ENCODE peak calls at places on chromosomes 13 and 19, in nine cellular contexts. S, U, P, G, Z, X, C, H and R are unnamed samples.

GRCh38 chr19:55303477-55303876 is 19.7 kb downstream of the BRSK1 start:
- DNase-seq in S (no peak), U (no peak), P (no peak), G (no peak), Z (no peak), X (no peak), C (no peak), H (no peak), R (no peak)

GRCh38 chr19:55406869-55407624 is 541 bp downstream of the UBE2S start:
- DNase-seq in S (peak; percentile 38), U (no peak), P (peak; percentile 29), G (peak; percentile 41), Z (peak; percentile 77), X (peak; percentile 66), C (peak; percentile 53), H (peak; percentile 32), R (no peak)

GRCh38 chr19:35216833-35217707 is 11.5 kb downstream of the FAM187B start:
- DNase-seq in S (no peak), U (no peak), P (peak; percentile 53), G (no peak), Z (no peak), X (peak; percentile 31), C (peak; percentile 67), H (peak; percentile 66), R (no peak)

GRCh38 chr19:35757231-35757748 is 461 bp upstream of the HSPB6 start:
- DNase-seq in S (peak; percentile 97), U (peak; percentile 75), P (no peak), G (peak; percentile 95), Z (peak; percentile 90), X (no peak), C (no peak), H (peak; percentile 43), R (no peak)

GRCh38 chr19:13579388-13580060 is 73.2 kb upstream of the CACNA1A start:
- DNase-seq in S (no peak), U (no peak), P (no peak), G (no peak), Z (no peak), X (no peak), C (no peak), H (no peak), R (no peak)

GRCh38 chr13:22915442-22916082 is 265.2 kb upstream of the SGCG start:
- DNase-seq in S (no peak), U (peak; percentile 76), P (no peak), G (peak; percentile 45), Z (no peak), X (peak; percentile 52), C (peak; percentile 29), H (peak; percentile 13), R (peak; percentile 77)

GRCh38 chr19:54137913-54138776 is 583 bp downstream of the CNOT3 start:
- DNase-seq in S (peak; percentile 73), U (no peak), P (peak; percentile 47), G (no peak), Z (no peak), X (no peak), C (peak; percentile 55), H (peak; percentile 46), R (peak; percentile 30)

GRCh38 chr13:85529216-85529590 is 270.0 kb downstream of the SLITRK6 start:
- DNase-seq in S (no peak), U (no peak), P (no peak), G (no peak), Z (no peak), X (no peak), C (no peak), H (no peak), R (no peak)

GRCh38 chr19:7506385-7507328 is 9.2 kb upstream of the ZNF358 start:
- DNase-seq in S (peak; percentile 89), U (no peak), P (no peak), G (peak; percentile 89), Z (no peak), X (peak; percentile 71), C (peak; percentile 68), H (peak; percentile 69), R (no peak)

GRCh38 chr13:79392882-79393563 is 13.0 kb downstream of the RBM26 start:
- DNase-seq in S (no peak), U (no peak), P (peak; percentile 12), G (no peak), Z (no peak), X (no peak), C (peak; percentile 66), H (no peak), R (no peak)

GRCh38 chr19:763869-764268 is 13.0 kb downstream of the MISP start:
- DNase-seq in S (no peak), U (no peak), P (no peak), G (no peak), Z (no peak), X (no peak), C (no peak), H (no peak), R (no peak)

GRCh38 chr13:101875717-101876393 is 423.4 kb downstream of the ITGBL1 start:
- DNase-seq in S (no peak), U (no peak), P (no peak), G (peak; percentile 13), Z (no peak), X (no peak), C (no peak), H (peak; percentile 53), R (no peak)

GRCh38 chr13:76630629-76631028 is 255.6 kb downstream of the KCTD12 start:
- DNase-seq in S (no peak), U (no peak), P (no peak), G (no peak), Z (no peak), X (no peak), C (no peak), H (no peak), R (no peak)

GRCh38 chr13:98843482-98843877 is 91.0 kb upstream of the SLC15A1 start:
- DNase-seq in S (no peak), U (no peak), P (no peak), G (no peak), Z (no peak), X (no peak), C (no peak), H (no peak), R (no peak)

GRCh38 chr19:2782357-2782935 is 627 bp downstream of the SGTA start:
- DNase-seq in S (no peak), U (no peak), P (no peak), G (no peak), Z (no peak), X (no peak), C (no peak), H (no peak), R (no peak)

GRCh38 chr19:16402076-16402475 is 69.7 kb downstream of the EPS15L1 start:
- DNase-seq in S (peak; percentile 44), U (no peak), P (no peak), G (no peak), Z (no peak), X (no peak), C (no peak), H (no peak), R (no peak)

GRCh38 chr13:28501547-28501946 is 6.6 kb upstream of the FLT1 start:
- DNase-seq in S (no peak), U (no peak), P (no peak), G (no peak), Z (no peak), X (no peak), C (no peak), H (no peak), R (no peak)

GRCh38 chr13:19157461-19157860 is 24.2 kb downstream of the TUBA3C start:
- DNase-seq in S (no peak), U (no peak), P (no peak), G (no peak), Z (no peak), X (no peak), C (no peak), H (no peak), R (no peak)

GRCh38 chr13:65642301-65642700 is 1587.8 kb downstream of the PCDH9 start:
- DNase-seq in S (no peak), U (no peak), P (no peak), G (no peak), Z (no peak), X (no peak), C (no peak), H (no peak), R (no peak)

GRCh38 chr13:65638572-65639168 is 1591.5 kb downstream of the PCDH9 start:
- DNase-seq in S (no peak), U (no peak), P (no peak), G (peak; percentile 79), Z (no peak), X (peak; percentile 6), C (peak; percentile 52), H (no peak), R (no peak)
- TF ChIP-seq CTCF in S (peak; percentile 13), U (peak; percentile 78), P (no peak), G (peak; percentile 92), Z (no peak), X (peak; percentile 39), C (peak; percentile 62), H (no peak), R (peak; percentile 78)

DNA sequence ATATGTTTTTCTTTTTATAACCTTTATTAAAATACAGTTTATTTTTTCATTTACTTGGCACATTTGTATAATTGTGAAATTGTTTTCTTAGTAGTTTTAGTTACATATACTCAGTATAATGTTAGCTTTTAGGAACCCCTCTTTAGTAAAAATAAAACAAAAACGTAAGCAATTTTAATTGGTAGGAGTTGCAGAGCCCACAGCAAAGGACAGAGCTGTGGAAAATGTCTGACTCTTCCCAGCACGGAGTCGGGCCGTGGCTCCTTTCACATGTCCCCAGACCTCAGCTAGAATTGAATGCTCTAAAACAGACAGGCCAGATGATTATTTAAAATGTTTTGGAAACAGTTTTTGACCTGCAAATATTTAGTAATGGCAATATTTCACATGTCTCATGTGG is 27.9 kb upstream of the CEACAM21 start:
- DNase-seq in S (no peak), U (no peak), P (no peak), G (no peak), Z (no peak), X (no peak), C (no peak), H (no peak), R (no peak)
- TF ChIP-seq CTCF in S (no peak), U (no peak), P (no peak), G (no peak), Z (no peak), X (no peak), C (no peak), H (no peak), R (no peak)

DNA sequence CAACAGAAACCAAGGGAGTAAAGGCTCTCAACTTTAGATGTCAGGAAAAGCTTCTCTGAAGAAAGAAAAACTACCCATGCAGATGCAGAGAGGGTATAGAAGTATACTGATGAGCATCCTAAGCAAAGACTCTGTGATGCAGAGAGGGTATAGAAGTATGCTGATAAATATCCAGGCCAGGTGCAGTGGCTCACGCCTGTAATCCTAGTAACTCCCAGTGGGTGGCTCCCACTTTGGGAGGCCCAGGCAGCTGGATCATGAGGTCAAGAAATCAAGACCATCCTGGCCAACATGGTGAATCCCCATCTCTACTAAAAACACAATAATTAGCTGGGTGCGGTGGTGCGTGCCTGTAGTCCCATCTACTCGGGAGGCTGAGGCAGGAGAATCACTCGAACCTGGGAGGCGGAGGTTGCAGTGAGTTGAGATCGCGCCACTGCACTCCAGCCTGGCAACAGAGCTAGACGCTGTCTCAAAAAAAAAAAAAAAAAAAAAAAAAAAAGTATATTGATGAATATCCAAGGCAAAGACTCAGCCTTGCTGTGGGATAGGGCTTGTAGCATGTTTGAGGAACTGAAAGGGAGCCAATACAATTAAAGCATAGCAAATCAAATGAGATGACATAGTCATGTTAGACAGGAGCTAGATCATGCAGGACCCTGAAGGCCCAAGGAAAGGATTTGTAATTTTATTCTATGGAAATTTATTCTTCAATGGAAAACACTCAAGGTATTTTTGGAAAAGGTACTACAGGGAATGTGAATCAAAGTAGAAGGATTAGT is 14.9 kb downstream of the UBL3 start:
- DNase-seq in S (no peak), U (no peak), P (no peak), G (no peak), Z (no peak), X (no peak), C (no peak), H (no peak), R (no peak)
- TF ChIP-seq CTCF in S (no peak), U (no peak), P (no peak), G (no peak), Z (no peak), X (no peak), C (no peak), H (no peak), R (peak; percentile 21)

GRCh38 chr19:57789288-57789687 is 19.8 kb downstream of the ZNF586 start:
- DNase-seq in S (no peak), U (no peak), P (no peak), G (no peak), Z (no peak), X (no peak), C (no peak), H (no peak), R (no peak)
- TF ChIP-seq CTCF in S (no peak), U (no peak), P (no peak), G (no peak), Z (no peak), X (no peak), C (no peak), H (no peak), R (no peak)